ENCODE peak calls at places on chromosomes 3 and 15, in four cellular contexts. A, Y, Q and P are unnamed samples. For H3K4me1, the result is how much of the 10 kb centered on the place peaks cover.

GRCh38 chr15:51112078-51112477 is 17.4 kb upstream of the TNFAIP8L3 start:
- DNase-seq in Y (no peak), A (no peak), Q (no peak), P (no peak)

GRCh38 chr15:70375006-70375409 is 277.3 kb upstream of the TLE3 start:
- DNase-seq in A (no peak), Q (no peak), Y (no peak), P (no peak)

GRCh38 chr15:79644091-79644490 is 212.0 kb downstream of the MINAR1 start:
- DNase-seq in A (no peak), Y (no peak), Q (no peak), P (no peak)

GRCh38 chr15:83288381-83288801 is 3.9 kb upstream of the BNC1 start:
- DNase-seq in A (no peak), Q (no peak), Y (no peak), P (no peak)

GRCh38 chr3:177833392-177833791 is 636.1 kb upstream of the TBL1XR1 start:
- DNase-seq in Y (no peak), A (no peak), Q (no peak), P (no peak)

GRCh38 chr3:43379343-43379742 is 93.0 kb downstream of the SNRK start:
- DNase-seq in Y (no peak), A (no peak), Q (no peak), P (no peak)

GRCh38 chr3:161475905-161476304 is 20.7 kb upstream of the OTOL1 start:
- DNase-seq in A (no peak), Y (no peak), Q (no peak), P (no peak)

GRCh38 chr3:121748638-121749275 is 784 bp downstream of the GOLGB1 start:
- DNase-seq in Q (no peak), Y (no peak), A (no peak), P (no peak)

GRCh38 chr3:59809750-59810444 is 760.1 kb upstream of the CFAP20DC start:
- DNase-seq in Q (no peak), A (no peak), Y (no peak), P (peak)

GRCh38 chr3:48088056-48088748 is 72.0 kb upstream of the MAP4 start:
- DNase-seq in A (no peak), Y (no peak), Q (no peak), P (no peak)

GRCh38 chr3:69671082-69671952 is 67.9 kb upstream of the MITF start:
- DNase-seq in Y (no peak), Q (no peak), A (no peak), P (peak)

GRCh38 chr3:110174908-110175307 is 837.6 kb upstream of the DPPA4 start:
- DNase-seq in A (no peak), Q (no peak), Y (no peak), P (no peak)

GRCh38 chr3:112786881-112787625 is 59.6 kb downstream of the CD200R1L start:
- DNase-seq in Y (no peak), A (no peak), Q (no peak), P (no peak)

GRCh38 chr15:58454950-58455401 is 23.2 kb downstream of the LIPC start:
- DNase-seq in Q (no peak), Y (no peak), A (no peak), P (no peak)

GRCh38 chr3:125039041-125039896 is 16.5 kb downstream of the HEG1 start:
- DNase-seq in Y (no peak), Q (no peak), A (no peak), P (no peak)

GRCh38 chr3:47661121-47661752 is 82.6 kb upstream of the CSPG5 start:
- DNase-seq in Q (peak), A (no peak), Y (no peak), P (no peak)

GRCh38 chr3:171974986-171975837 is 64.2 kb upstream of the FNDC3B start:
- DNase-seq in Q (no peak), A (no peak), Y (no peak), P (no peak)

GRCh38 chr3:117059054-117059989 is 349.7 kb downstream of the TUSC7 start:
- DNase-seq in A (no peak), Y (no peak), Q (no peak), P (no peak)

GRCh38 chr3:151880326-151880725 is 6.9 kb downstream of the SUCNR1 start:
- DNase-seq in Q (no peak), A (no peak), Y (no peak), P (no peak)

DNA sequence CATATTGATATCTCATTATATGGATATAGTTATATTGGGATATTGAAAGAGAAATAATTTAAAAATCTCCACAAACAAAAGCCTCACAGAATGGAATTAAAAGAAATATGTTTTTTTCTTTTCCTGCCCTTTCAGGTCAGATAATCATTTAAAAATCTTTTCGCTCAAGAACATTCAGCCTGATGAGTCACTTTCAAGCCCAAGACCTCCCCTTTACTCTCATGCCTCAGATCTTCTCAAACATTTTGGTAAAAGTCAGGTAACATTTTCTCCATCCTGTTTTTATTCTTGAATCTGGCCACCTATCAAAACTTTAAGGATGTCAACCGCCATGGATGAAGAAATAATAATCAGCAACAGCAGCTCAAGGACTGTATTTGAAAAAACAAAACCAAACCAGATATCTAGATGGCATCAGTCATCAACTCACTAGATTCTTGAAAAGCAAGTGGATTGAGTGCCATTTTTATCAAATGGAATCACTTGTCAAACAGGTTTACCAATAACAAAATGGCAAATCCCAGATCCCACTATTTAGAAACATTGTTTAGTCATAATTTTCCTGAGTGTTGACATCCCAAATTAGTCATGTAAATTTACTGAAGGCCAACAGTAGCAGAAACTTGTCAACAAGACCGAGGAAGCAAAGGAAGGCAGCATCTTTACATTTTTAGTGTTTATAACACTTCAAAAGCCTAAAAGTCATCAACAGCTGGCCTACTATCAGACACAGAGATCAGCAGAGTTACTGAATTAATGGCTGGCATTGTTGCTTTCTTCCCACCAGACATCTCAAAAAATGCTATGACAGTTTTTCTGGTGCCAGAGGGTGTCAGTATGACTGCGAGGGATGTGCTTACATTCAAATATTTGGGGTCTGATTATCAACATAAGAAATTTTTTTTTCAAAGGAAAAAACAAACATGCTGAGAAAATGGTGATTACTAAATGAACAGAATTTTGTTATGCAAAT is 444.7 kb downstream of the MAGI1 start:
- DNase-seq in Q (no peak), Y (no peak), A (no peak), P (no peak)
- H3K4me1 ChIP-seq in Q (under half), Y (under half), A (under half), P (under half)

DNA sequence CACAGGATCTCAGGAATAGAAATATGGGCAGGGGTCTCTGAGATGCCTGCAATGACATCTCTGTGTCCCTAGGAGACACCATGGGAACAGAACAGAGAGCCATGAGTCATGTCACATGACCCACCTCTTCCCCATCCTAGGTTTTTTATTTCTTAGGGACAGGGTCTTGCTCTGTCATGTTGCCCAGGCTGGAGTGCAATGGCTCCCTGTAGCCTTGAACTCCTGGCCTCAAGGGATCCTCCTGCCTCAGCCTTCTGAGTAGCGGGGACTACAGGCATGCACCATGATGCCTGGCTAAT is 6.4 kb downstream of the ALPK3 start:
- DNase-seq in A (no peak), Q (no peak), Y (no peak), P (no peak)
- H3K4me1 ChIP-seq in A (under half), Q (half or more), Y (half or more), P (under half)

GRCh38 chr3:18385706-18386105 is 39.4 kb downstream of the SATB1 start:
- DNase-seq in Y (no peak), Q (no peak), A (no peak), P (no peak)

GRCh38 chr3:18378218-18378617 is 46.9 kb downstream of the SATB1 start:
- DNase-seq in Y (no peak), Q (no peak), A (no peak), P (no peak)

GRCh38 chr3:18379647-18380046 is 45.5 kb downstream of the SATB1 start:
- DNase-seq in Y (no peak), A (no peak), Q (no peak), P (no peak)

GRCh38 chr3:18386274-18386673 is 38.9 kb downstream of the SATB1 start:
- DNase-seq in Y (no peak), A (no peak), Q (no peak), P (no peak)

GRCh38 chr3:18382760-18383369 is 42.3 kb downstream of the SATB1 start:
- DNase-seq in Y (no peak), Q (no peak), A (no peak), P (no peak)
- H3K4me1 ChIP-seq in Y (under half), Q (under half), A (under half), P (under half)

GRCh38 chr3:4829031-4829394 is 150.2 kb upstream of the BHLHE40 start:
- DNase-seq in A (no peak), Y (no peak), Q (no peak), P (no peak)
- H3K4me1 ChIP-seq in A (under half), Y (under half), Q (under half), P (under half)

DNA sequence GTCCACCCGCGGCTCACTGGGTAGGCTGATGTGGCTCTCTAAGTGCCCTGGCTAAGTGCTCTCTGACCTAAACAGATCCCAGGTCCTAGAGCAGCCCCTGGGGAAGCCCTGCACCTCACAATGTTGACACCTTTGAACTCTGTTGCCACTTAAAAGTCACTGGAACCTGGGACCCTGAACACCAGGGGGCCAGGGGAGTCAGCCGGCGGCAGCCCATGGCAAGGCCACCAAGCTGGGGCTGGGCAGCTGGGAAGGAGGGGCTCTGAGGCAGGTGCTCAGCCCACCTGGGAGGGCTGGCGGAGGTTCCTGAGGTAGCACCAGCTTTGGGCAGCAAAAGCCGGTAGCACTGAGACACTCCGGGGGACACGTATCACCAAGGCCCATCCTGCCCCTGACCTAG is 129.0 kb downstream of the CHSY1 start:
- DNase-seq in Y (peak), A (no peak), Q (no peak), P (no peak)
- H3K4me1 ChIP-seq in Y (under half), A (under half), Q (under half), P (under half)

GRCh38 chr3:195124378-195124985 is 146.5 kb downstream of the XXYLT1 start:
- DNase-seq in Q (no peak), Y (no peak), A (no peak), P (no peak)

GRCh38 chr3:195123196-195123805 is 147.7 kb downstream of the XXYLT1 start:
- DNase-seq in Y (no peak), A (no peak), Q (no peak), P (no peak)

GRCh38 chr3:195120199-195120556 is 150.8 kb downstream of the XXYLT1 start:
- DNase-seq in Q (no peak), A (no peak), Y (no peak), P (no peak)

GRCh38 chr3:195119461-195120198 is 151.3 kb downstream of the XXYLT1 start:
- DNase-seq in Q (no peak), Y (no peak), A (no peak), P (no peak)

DNA sequence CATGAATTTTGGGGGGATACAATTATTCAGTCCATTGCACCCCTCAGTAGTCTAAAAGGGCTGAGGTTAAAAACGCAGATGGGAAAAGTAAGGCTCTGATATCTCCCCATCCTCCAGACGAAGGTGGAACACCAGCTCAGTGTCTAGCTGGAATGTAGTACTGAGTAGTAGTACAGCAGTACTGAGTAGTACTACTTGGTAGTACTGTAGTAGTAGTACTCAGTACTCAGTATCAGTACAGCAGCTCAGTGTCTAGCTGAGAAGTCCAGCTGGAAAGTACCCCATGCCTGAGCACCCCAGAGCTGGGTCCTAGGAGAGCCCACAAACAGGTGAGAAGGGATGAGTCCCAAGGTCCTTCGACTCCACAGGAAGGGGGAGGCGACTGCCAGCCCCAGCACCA is 148.7 kb downstream of the XXYLT1 start:
- DNase-seq in A (no peak), Q (no peak), Y (no peak), P (no peak)
- H3K4me1 ChIP-seq in A (under half), Q (under half), Y (under half), P (under half)

DNA sequence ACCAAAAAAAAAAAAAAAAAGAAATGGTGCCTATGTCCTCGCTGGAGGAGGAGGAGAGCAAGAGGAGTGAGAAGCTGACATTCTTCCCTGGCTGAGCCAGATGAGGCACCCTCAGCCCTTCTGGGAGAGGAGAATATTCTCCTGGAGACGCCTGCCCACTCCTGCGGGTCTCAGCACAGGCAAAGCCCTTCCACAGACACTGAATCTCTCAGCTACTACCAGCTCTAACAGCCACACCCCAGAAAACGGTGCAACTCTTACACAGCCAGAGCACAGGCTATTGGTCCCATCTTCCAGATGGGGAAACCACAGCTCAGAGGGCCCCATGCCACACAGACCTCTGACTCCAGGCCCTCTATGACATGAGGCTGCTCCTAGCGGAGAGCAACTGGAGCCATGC is 5.7 kb downstream of the RASL12 start:
- DNase-seq in Q (no peak), Y (no peak), A (no peak), P (no peak)
- H3K4me1 ChIP-seq in Q (under half), Y (under half), A (under half), P (under half)

DNA sequence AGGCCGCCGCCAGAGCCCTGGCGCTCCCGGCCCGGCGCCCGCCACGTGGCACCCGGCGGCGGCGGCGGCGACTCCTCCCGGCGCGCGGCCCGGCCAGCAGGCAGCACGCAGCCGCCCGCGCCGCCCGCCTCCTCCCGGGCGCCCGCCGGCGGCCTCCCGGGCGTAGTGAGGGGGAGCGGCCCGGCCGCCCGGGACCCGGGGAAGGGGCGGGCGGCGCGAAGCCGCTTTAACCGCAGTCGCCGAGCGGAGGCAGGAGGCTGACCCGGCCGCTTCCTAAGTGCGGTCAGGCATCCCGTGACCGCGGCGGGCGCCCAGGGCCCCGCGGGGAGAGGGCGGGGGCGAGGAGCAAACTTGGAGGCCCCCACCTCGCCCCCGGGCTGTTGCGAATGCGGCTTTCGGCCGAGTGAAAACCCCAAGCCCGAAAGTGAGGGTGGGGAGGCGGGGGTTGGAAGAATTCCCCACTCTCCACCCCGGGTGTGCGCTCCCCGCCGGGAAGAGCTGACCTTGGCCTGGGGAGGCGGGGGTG is 1.7 kb upstream of the HES1 start:
- DNase-seq in Q (peak), Y (no peak), A (no peak), P (no peak)
- H3K4me1 ChIP-seq in Q (under half), Y (under half), A (under half), P (under half)

GRCh38 chr15:85551221-85551832 is 170.9 kb downstream of the AKAP13 start:
- DNase-seq in Q (no peak), A (no peak), Y (no peak), P (no peak)
- H3K4me1 ChIP-seq in Q (under half), A (under half), Y (under half), P (under half)